ENCODE peak calls at places on chromosomes 12 and 14, in seven cellular contexts. A is GM12878, V is iPS DF 6.9, C is neural progenitor cell, U is left ventricle myocardium inferior, J is left lung, T is fibroblast of lung. N is an unnamed sample.

GRCh38 chr12:7175493-7175892 is 14.0 kb upstream of the PEX5 start:
- DNase-seq in A (no peak), J (no peak), T (no peak), V (no peak), C (no peak), U (no peak), N (no peak)

GRCh38 chr14:84482256-84483071 is 1047.5 kb upstream of the FLRT2 start:
- DNase-seq in J (no peak), T (peak), C (peak), A (no peak), V (no peak), U (no peak), N (no peak)

GRCh38 chr12:121797937-121798801 is 4.7 kb upstream of the RHOF start:
- DNase-seq in T (peak), J (peak), C (peak), V (no peak), A (no peak), U (peak), N (peak)

GRCh38 chr12:102876883-102877282 is 40.2 kb downstream of the PAH start:
- DNase-seq in U (no peak), A (no peak), T (no peak), J (no peak), C (no peak), V (peak), N (no peak)

GRCh38 chr14:104583424-104584114 is 4.0 kb downstream of the C14orf180 start:
- DNase-seq in V (no peak), A (no peak), C (no peak), U (no peak), T (no peak), J (no peak), N (no peak)

GRCh38 chr12:14896477-14897184 is 11.0 kb upstream of the MGP start:
- DNase-seq in V (no peak), T (peak), J (no peak), A (no peak), C (no peak), U (no peak), N (no peak)

GRCh38 chr14:79573486-79573885 is 637.8 kb downstream of the DIO2 start:
- DNase-seq in C (no peak), V (no peak), U (no peak), T (peak), J (no peak), A (no peak), N (no peak)

GRCh38 chr12:48004039-48004940 is at the start of gene COL2A1:
- DNase-seq in J (no peak), C (peak), T (no peak), V (no peak), A (no peak), U (no peak), N (no peak)

GRCh38 chr12:57242329-57242690 is 8.7 kb downstream of the STAC3 start:
- DNase-seq in J (peak), U (peak), A (no peak), T (no peak), C (no peak), V (no peak), N (no peak)

GRCh38 chr14:34064349-34064748 is 113.5 kb upstream of the EGLN3 start:
- DNase-seq in J (no peak), C (no peak), A (no peak), V (no peak), T (peak), U (peak), N (no peak)

GRCh38 chr12:131700271-131700670 is 10.6 kb upstream of the SFSWAP start:
- DNase-seq in V (no peak), T (no peak), C (no peak), U (no peak), J (no peak), A (no peak), N (no peak)

DNA sequence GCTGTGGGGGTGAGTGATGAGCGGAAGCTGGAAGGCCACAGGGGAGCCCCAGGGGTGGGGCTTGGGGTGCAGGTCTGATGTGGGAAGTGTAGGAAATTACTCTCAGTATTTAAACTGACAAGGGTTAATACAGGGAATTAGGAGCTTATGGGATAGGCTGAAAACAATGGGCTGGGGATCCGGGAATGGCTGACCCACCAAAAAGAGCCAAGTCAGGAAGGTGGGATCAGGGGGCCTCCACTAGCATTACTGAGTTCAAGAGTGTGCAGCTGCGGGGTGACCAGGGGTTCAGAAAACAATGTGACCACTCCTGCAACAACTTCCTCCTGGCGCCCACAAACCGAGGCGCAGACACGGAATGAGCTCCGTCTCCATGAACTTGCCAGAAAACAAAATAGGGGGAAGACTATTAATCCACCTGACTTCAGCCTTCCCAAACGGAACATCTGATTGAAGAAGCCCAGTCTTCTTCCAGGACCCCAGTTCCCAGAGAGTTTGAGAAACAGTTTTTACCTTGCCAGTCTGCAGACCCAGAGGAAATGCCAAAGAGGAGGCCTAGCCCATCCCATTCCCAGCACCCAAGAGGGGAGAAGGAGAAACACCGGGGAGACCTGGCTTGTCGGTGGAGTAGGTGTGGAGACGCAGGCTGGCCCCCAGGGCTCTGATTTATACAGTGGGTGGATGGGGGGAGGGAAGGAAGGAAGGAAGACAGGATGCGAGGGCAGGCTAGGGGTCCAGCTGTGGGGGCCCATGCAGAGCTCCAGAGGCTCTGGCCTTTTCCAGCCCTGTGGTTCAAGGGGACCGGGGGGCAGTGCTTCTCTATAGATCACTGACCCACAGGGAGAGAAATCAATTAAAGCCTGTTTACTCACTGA is 16.5 kb upstream of the YY1 start:
- DNase-seq in U (no peak), J (no peak), A (no peak), V (no peak), T (no peak), C (peak), N (no peak)
- H3K27ac ChIP-seq in U (peak), J (peak), A (peak), V (no peak), T (peak), C (peak), N (no peak)

GRCh38 chr14:68474741-68475140 is 318.1 kb downstream of the ZFP36L1 start:
- DNase-seq in T (no peak), V (no peak), A (no peak), J (no peak), U (no peak), C (no peak), N (no peak)
- H3K27ac ChIP-seq in T (no peak), V (no peak), A (no peak), J (no peak), U (no peak), C (no peak), N (no peak)

GRCh38 chr14:102212356-102212755 is 72.7 kb downstream of the WDR20 start:
- DNase-seq in U (no peak), C (no peak), V (no peak), T (no peak), A (no peak), J (peak), N (peak)
- H3K27ac ChIP-seq in U (no peak), C (no peak), V (no peak), T (no peak), A (no peak), J (no peak), N (no peak)

GRCh38 chr14:103377522-103378041 is 7.6 kb upstream of the MARK3 start:
- DNase-seq in C (no peak), J (no peak), A (no peak), V (no peak), U (no peak), T (no peak), N (no peak)
- H3K27ac ChIP-seq in C (no peak), J (no peak), A (no peak), V (no peak), U (no peak), T (no peak), N (no peak)